ENCODE peak calls at places on chromosomes 6 and 20, in four cellular contexts. T is GM23338, L is A549, H is SK-N-SH. R is an unnamed sample.

GRCh38 chr20:53157443-53158408 is 185.6 kb downstream of the TSHZ2 start:
- DNase-seq in T (peak; percentile 91), L (peak; percentile 37), H (no peak), R (peak; percentile 13)

GRCh38 chr20:36847009-36847709 is 28.8 kb upstream of the TLDC2 start:
- DNase-seq in T (no peak), L (no peak), H (no peak), R (no peak)

GRCh38 chr6:101730954-101731353 is 337.4 kb downstream of the GRIK2 start:
- DNase-seq in T (no peak), L (no peak), H (no peak), R (no peak)

GRCh38 chr20:57263127-57263609 is 3.3 kb downstream of the BMP7 start:
- DNase-seq in T (no peak), L (no peak), H (no peak), R (no peak)

GRCh38 chr20:60040471-60041162 is 82.4 kb downstream of the CDH26 start:
- DNase-seq in T (no peak), L (no peak), H (no peak), R (no peak)

GRCh38 chr20:38617011-38617829 is 15.6 kb downstream of the ARHGAP40 start:
- DNase-seq in T (peak; percentile 39), L (peak; percentile 38), H (no peak), R (no peak)

GRCh38 chr6:14848019-14848418 is 397.9 kb upstream of the JARID2 start:
- DNase-seq in T (no peak), L (no peak), H (no peak), R (no peak)

GRCh38 chr6:84568971-84569370 is 195.4 kb downstream of the TBX18 start:
- DNase-seq in T (peak; percentile 58), L (no peak), H (no peak), R (no peak)

GRCh38 chr20:7220755-7221154 is 453.3 kb downstream of the BMP2 start:
- DNase-seq in T (no peak), L (no peak), H (no peak), R (no peak)

GRCh38 chr6:31009731-31010130 is 543 bp upstream of the MUC22 start:
- DNase-seq in T (no peak), L (no peak), H (no peak), R (no peak)

GRCh38 chr6:164247106-164247505 is 832.6 kb downstream of the QKI start:
- DNase-seq in T (no peak), L (no peak), H (no peak), R (no peak)

GRCh38 chr6:29834564-29835436 is 7.2 kb downstream of the HLA-G start:
- DNase-seq in T (peak; percentile 83), L (no peak), H (peak; percentile 41), R (no peak)

GRCh38 chr6:151671195-151671594 is 136.3 kb upstream of the ESR1 start:
- DNase-seq in T (no peak), L (no peak), H (no peak), R (no peak)

GRCh38 chr6:139313784-139314545 is 22.2 kb upstream of the TXLNB start:
- DNase-seq in T (peak; percentile 91), L (no peak), H (no peak), R (no peak)

GRCh38 chr6:48765352-48765961 is 654.5 kb upstream of the PTCHD4 start:
- DNase-seq in T (peak; percentile 88), L (no peak), H (peak; percentile 22), R (peak; percentile 38)

GRCh38 chr6:36595168-36595818 is 1.1 kb downstream of the SRSF3 start:
- DNase-seq in T (peak; percentile 51), L (no peak), H (peak; percentile 43), R (no peak)

GRCh38 chr6:139981810-139982550 is 607.5 kb upstream of the CITED2 start:
- DNase-seq in T (peak; percentile 61), L (no peak), H (no peak), R (peak; percentile 59)

GRCh38 chr6:144411506-144412165 is 126.5 kb downstream of the UTRN start:
- DNase-seq in T (no peak), L (no peak), H (no peak), R (no peak)

GRCh38 chr20:51768759-51769517 is 748 bp upstream of the ATP9A start:
- DNase-seq in T (peak; percentile 11), L (no peak), H (no peak), R (no peak)

GRCh38 chr6:75158176-75158575 is 47.7 kb downstream of the COL12A1 start:
- DNase-seq in T (no peak), L (no peak), H (no peak), R (no peak)

GRCh38 chr20:53846640-53847039 is 223.8 kb downstream of the BCAS1 start:
- DNase-seq in T (no peak), L (no peak), H (no peak), R (no peak)

GRCh38 chr6:147709396-147710272 is 201.1 kb downstream of the SAMD5 start:
- DNase-seq in T (no peak), L (no peak), H (no peak), R (no peak)

GRCh38 chr20:63103402-63104311 is 96.9 kb upstream of the BHLHE23 start:
- DNase-seq in T (no peak), L (no peak), H (no peak), R (no peak)

GRCh38 chr20:3255728-3256127 is 16.7 kb upstream of the SLC4A11 start:
- DNase-seq in T (no peak), L (no peak), H (no peak), R (no peak)

GRCh38 chr20:38270869-38271608 is 10.5 kb upstream of the KIAA1755 start:
- DNase-seq in T (no peak), L (peak; percentile 30), H (no peak), R (no peak)

GRCh38 chr6:152948150-152948768 is 34.6 kb downstream of the FBXO5 start:
- DNase-seq in T (peak; percentile 73), L (peak; percentile 7), H (peak; percentile 49), R (peak; percentile 20)

GRCh38 chr6:150899231-150899630 is 33.7 kb downstream of the MTHFD1L start:
- DNase-seq in T (no peak), L (no peak), H (no peak), R (no peak)

GRCh38 chr6:133641111-133641510 is 247.8 kb upstream of the TCF21 start:
- DNase-seq in T (no peak), L (no peak), H (no peak), R (no peak)

GRCh38 chr20:24972341-24972740 is 20.2 kb downstream of the APMAP start:
- DNase-seq in T (no peak), L (no peak), H (no peak), R (no peak)

GRCh38 chr6:36933102-36933501 is 21.4 kb upstream of the PI16 start:
- DNase-seq in T (no peak), L (no peak), H (no peak), R (no peak)

GRCh38 chr6:11096109-11096508 is 2.5 kb downstream of the SMIM13 start:
- DNase-seq in T (peak; percentile 65), L (peak; percentile 53), H (peak; percentile 27), R (no peak)

GRCh38 chr6:151661928-151662327 is 145.6 kb upstream of the ESR1 start:
- DNase-seq in T (peak; percentile 71), L (no peak), H (no peak), R (no peak)

GRCh38 chr6:22071655-22072054 is 225.2 kb downstream of the PRL start:
- DNase-seq in T (peak; percentile 59), L (no peak), H (peak; percentile 47), R (no peak)

GRCh38 chr6:149482542-149483261 is 2.1 kb downstream of the ZC3H12D start:
- DNase-seq in T (no peak), L (no peak), H (no peak), R (no peak)

GRCh38 chr20:63942250-63943006 is 13.8 kb downstream of the UCKL1 start:
- DNase-seq in T (peak; percentile 96), L (no peak), H (no peak), R (no peak)

GRCh38 chr6:7604506-7604905 is 14.5 kb downstream of the SNRNP48 start:
- DNase-seq in T (no peak), L (no peak), H (no peak), R (no peak)

GRCh38 chr6:145814035-145814500 is 527 bp downstream of the FBXO30 start:
- DNase-seq in T (peak; percentile 53), L (peak; percentile 4), H (peak; percentile 34), R (peak; percentile 65)
- H3K4me1 ChIP-seq in T (peaks cover 33% of the 10 kb centered on the region), L (peaks cover 34% of the 10 kb centered on the region), H (peaks cover 8% of the 10 kb centered on the region), R (peaks cover 19% of the 10 kb centered on the region)

DNA sequence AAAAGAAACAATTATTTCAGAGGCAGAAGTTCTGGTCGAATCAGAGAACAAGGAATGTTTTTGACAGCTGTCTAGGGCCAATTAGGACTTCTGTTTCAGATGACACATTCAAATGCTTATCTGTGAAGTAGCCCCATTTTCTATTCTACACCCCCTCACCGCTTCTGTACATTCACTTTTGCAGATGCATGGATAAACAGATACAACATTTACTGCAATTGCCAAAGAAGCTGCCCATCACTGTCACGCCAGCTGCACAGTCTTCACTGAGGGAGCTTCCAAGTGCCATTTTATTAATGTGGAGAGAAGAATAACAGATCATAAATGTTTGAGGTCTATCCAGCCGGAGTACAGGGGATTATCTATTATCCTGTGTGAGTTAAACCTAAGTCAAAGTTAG is 426.8 kb upstream of the ARID1B start:
- DNase-seq in T (no peak), L (no peak), H (no peak), R (no peak)
- TF ChIP-seq REST in T (no peak), L (no peak), H (no peak), R (no peak)

DNA sequence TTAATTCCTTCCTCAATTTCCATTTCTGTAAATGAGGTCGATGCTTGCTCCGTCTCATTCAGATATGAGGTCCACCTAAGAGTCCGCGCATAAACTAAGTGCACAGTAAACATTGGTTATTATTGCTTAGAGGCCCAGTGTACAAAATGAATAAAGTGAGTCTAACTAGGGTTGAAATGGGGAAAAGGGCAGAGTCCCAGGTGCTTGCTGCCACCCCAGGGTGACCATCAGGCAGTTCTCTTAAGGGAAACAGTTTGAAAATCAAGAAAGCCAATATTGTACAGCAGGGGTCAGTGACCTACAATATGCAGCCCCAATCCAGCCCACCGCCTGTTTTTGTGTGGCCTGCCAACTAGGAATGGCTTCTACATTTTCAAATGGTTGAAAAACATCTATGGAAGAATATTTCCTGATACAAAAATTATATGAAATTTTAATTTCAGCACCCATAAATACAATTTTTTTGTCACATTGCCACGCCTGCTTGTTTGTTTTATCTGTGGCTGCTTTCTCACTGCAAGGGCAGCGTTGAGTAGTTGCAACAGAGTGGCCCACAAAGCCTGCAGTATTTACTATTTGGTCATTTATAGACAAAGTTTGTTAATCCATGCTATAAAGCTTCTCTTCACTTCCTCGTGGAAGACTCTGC is 43.3 kb downstream of the SLC13A3 start:
- DNase-seq in T (no peak), L (no peak), H (no peak), R (no peak)
- H3K4me1 ChIP-seq in T (no peaks in the 10 kb centered on the region), L (no peaks in the 10 kb centered on the region), H (no peaks in the 10 kb centered on the region), R (no peaks in the 10 kb centered on the region)

DNA sequence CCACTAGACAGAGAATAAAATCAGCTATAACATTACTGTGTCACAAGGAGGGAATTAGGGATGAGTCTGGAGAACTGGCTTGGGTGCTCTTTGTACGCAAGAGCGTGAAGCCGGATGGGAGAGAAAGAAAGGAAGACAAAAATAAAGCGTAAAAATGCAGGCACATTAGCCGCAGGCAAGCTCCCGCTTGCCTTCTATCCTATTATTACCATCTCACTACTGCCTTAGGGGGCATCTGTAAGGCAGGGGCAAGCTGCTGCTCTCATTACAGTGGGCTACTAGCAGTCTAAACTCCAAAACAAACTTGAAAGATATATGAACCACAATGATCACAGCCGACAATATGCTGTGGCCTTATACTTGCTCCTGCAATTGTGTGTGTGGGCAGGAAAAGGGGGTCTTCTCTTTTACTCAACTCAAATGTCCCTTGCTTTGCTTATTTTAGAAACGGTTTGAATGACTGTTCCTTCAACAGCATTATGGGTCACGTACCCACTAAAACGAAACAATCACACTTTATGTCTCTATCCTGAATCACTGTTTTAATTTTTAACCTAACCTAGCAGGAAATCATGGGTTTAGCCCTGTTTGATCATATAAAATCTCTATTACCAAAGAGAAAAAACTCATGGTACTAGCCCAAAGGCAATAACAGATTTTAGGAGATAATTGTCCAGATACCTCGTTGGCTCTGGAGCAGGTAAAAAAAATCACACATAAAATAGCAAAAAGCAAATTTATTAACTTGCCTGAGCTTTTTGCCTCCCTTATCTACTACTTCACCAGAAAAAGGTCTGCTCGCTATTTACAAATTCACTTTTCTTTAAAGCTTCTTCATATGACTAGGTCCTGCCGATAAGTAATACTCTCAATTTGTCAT is 82.1 kb downstream of the GJA10 start:
- DNase-seq in T (no peak), L (no peak), H (no peak), R (no peak)
- TF ChIP-seq REST in T (no peak), L (no peak), H (no peak), R (no peak)

R was measured in Panc1.